ENCODE peak calls at places on chromosomes 4 and X, in nine cellular contexts. One of them, this sample, is unnamed.

GRCh38 chr4:136805582-136805981 is 726.7 kb downstream of the PCDH18 start:
- DNase-seq in HCT116: no peak
- DNase-seq in esophagus muscularis mucosa: no peak
- DNase-seq in HepG2: no peak
- DNase-seq in GM23338: no peak
- DNase-seq in transverse colon: no peak
- DNase-seq in stomach: no peak
- DNase-seq in HL-60: no peak
- DNase-seq in K562: no peak
- DNase-seq in this sample: no peak

GRCh38 chr4:185318679-185319078 is 77.0 kb downstream of the LRP2BP start:
- DNase-seq in HCT116: no peak
- DNase-seq in esophagus muscularis mucosa: no peak
- DNase-seq in HepG2: peak
- DNase-seq in GM23338: peak
- DNase-seq in transverse colon: no peak
- DNase-seq in stomach: no peak
- DNase-seq in HL-60: no peak
- DNase-seq in K562: peak
- DNase-seq in this sample: no peak

GRCh38 chr4:185167205-185167604 is 24.1 kb downstream of the SLC25A4 start:
- DNase-seq in HCT116: no peak
- DNase-seq in esophagus muscularis mucosa: no peak
- DNase-seq in HepG2: no peak
- DNase-seq in GM23338: no peak
- DNase-seq in transverse colon: no peak
- DNase-seq in stomach: no peak
- DNase-seq in HL-60: no peak
- DNase-seq in K562: no peak
- DNase-seq in this sample: no peak

GRCh38 chr4:26067035-26067434 is 153.0 kb downstream of the SMIM20 start:
- DNase-seq in HCT116: no peak
- DNase-seq in esophagus muscularis mucosa: no peak
- DNase-seq in HepG2: no peak
- DNase-seq in GM23338: no peak
- DNase-seq in transverse colon: no peak
- DNase-seq in stomach: no peak
- DNase-seq in HL-60: no peak
- DNase-seq in K562: no peak
- DNase-seq in this sample: no peak

GRCh38 chr4:78551420-78552351 is at the start of gene ANXA3:
- DNase-seq in HCT116: no peak
- DNase-seq in esophagus muscularis mucosa: no peak
- DNase-seq in HepG2: no peak
- DNase-seq in GM23338: peak
- DNase-seq in transverse colon: peak
- DNase-seq in stomach: peak
- DNase-seq in HL-60: peak
- DNase-seq in K562: peak
- DNase-seq in this sample: no peak

GRCh38 chr4:53885668-53886067 is 178.7 kb downstream of the CHIC2 start:
- DNase-seq in HCT116: no peak
- DNase-seq in esophagus muscularis mucosa: peak
- DNase-seq in HepG2: no peak
- DNase-seq in GM23338: no peak
- DNase-seq in transverse colon: no peak
- DNase-seq in stomach: no peak
- DNase-seq in HL-60: no peak
- DNase-seq in K562: no peak
- DNase-seq in this sample: no peak

GRCh38 chr4:99826016-99826415 is 9.4 kb downstream of the DAPP1 start:
- DNase-seq in HCT116: no peak
- DNase-seq in esophagus muscularis mucosa: no peak
- DNase-seq in HepG2: no peak
- DNase-seq in GM23338: no peak
- DNase-seq in transverse colon: no peak
- DNase-seq in stomach: no peak
- DNase-seq in HL-60: no peak
- DNase-seq in K562: no peak
- DNase-seq in this sample: no peak

GRCh38 chr4:180057891-180058643 is 2185.1 kb upstream of the TENM3 start:
- DNase-seq in HCT116: no peak
- DNase-seq in esophagus muscularis mucosa: no peak
- DNase-seq in HepG2: no peak
- DNase-seq in GM23338: peak
- DNase-seq in transverse colon: peak
- DNase-seq in stomach: no peak
- DNase-seq in HL-60: peak
- DNase-seq in K562: no peak
- DNase-seq in this sample: no peak

GRCh38 chr4:95694411-95694810 is 145.5 kb upstream of the PDHA2 start:
- DNase-seq in HCT116: no peak
- DNase-seq in esophagus muscularis mucosa: no peak
- DNase-seq in HepG2: no peak
- DNase-seq in GM23338: no peak
- DNase-seq in transverse colon: no peak
- DNase-seq in stomach: no peak
- DNase-seq in HL-60: no peak
- DNase-seq in K562: no peak
- DNase-seq in this sample: no peak

GRCh38 chr4:6657242-6658203 is 17.0 kb downstream of the MRFAP1 start:
- DNase-seq in HCT116: no peak
- DNase-seq in esophagus muscularis mucosa: no peak
- DNase-seq in HepG2: no peak
- DNase-seq in GM23338: no peak
- DNase-seq in transverse colon: no peak
- DNase-seq in stomach: no peak
- DNase-seq in HL-60: no peak
- DNase-seq in K562: no peak
- DNase-seq in this sample: no peak

GRCh38 chr4:87530868-87531267 is 1.7 kb upstream of the SPARCL1 start:
- DNase-seq in HCT116: no peak
- DNase-seq in esophagus muscularis mucosa: peak
- DNase-seq in HepG2: no peak
- DNase-seq in GM23338: peak
- DNase-seq in transverse colon: peak
- DNase-seq in stomach: peak
- DNase-seq in HL-60: no peak
- DNase-seq in K562: no peak
- DNase-seq in this sample: peak

GRCh38 chr4:76987685-76988084 is 38.1 kb downstream of the SEPTIN11 start:
- DNase-seq in HCT116: no peak
- DNase-seq in esophagus muscularis mucosa: no peak
- DNase-seq in HepG2: no peak
- DNase-seq in GM23338: no peak
- DNase-seq in transverse colon: no peak
- DNase-seq in stomach: no peak
- DNase-seq in HL-60: no peak
- DNase-seq in K562: no peak
- DNase-seq in this sample: no peak

GRCh38 chrX:14501312-14501711 is 28.0 kb upstream of the GLRA2 start:
- DNase-seq in HCT116: no peak
- DNase-seq in esophagus muscularis mucosa: no peak
- DNase-seq in HepG2: no peak
- DNase-seq in GM23338: no peak
- DNase-seq in transverse colon: no peak
- DNase-seq in stomach: peak
- DNase-seq in HL-60: no peak
- DNase-seq in K562: no peak
- DNase-seq in this sample: peak

GRCh38 chrX:1249101-1249887 is 19.3 kb upstream of the CSF2RA start:
- DNase-seq in HCT116: no peak
- DNase-seq in esophagus muscularis mucosa: no peak
- DNase-seq in HepG2: peak
- DNase-seq in GM23338: peak
- DNase-seq in transverse colon: peak
- DNase-seq in stomach: peak
- DNase-seq in HL-60: peak
- DNase-seq in K562: no peak
- DNase-seq in this sample: peak

GRCh38 chr4:133152801-133153526 is 3.9 kb downstream of the PCDH10 start:
- DNase-seq in HCT116: no peak
- DNase-seq in esophagus muscularis mucosa: no peak
- DNase-seq in HepG2: no peak
- DNase-seq in GM23338: peak
- DNase-seq in transverse colon: no peak
- DNase-seq in stomach: no peak
- DNase-seq in HL-60: no peak
- DNase-seq in K562: no peak
- DNase-seq in this sample: no peak

GRCh38 chr4:30792616-30793015 is 72.4 kb downstream of the PCDH7 start:
- DNase-seq in HCT116: no peak
- DNase-seq in esophagus muscularis mucosa: no peak
- DNase-seq in HepG2: no peak
- DNase-seq in GM23338: no peak
- DNase-seq in transverse colon: no peak
- DNase-seq in stomach: no peak
- DNase-seq in HL-60: no peak
- DNase-seq in K562: no peak
- DNase-seq in this sample: no peak

GRCh38 chr4:71729856-71730255 is 54.0 kb downstream of the GC start:
- DNase-seq in HCT116: no peak
- DNase-seq in esophagus muscularis mucosa: no peak
- DNase-seq in HepG2: no peak
- DNase-seq in GM23338: no peak
- DNase-seq in transverse colon: no peak
- DNase-seq in stomach: no peak
- DNase-seq in HL-60: no peak
- DNase-seq in K562: no peak
- DNase-seq in this sample: no peak

GRCh38 chr4:85570388-85570787 is 95.4 kb downstream of the ARHGAP24 start:
- DNase-seq in HCT116: no peak
- DNase-seq in esophagus muscularis mucosa: no peak
- DNase-seq in HepG2: no peak
- DNase-seq in GM23338: no peak
- DNase-seq in transverse colon: no peak
- DNase-seq in stomach: no peak
- DNase-seq in HL-60: no peak
- DNase-seq in K562: no peak
- DNase-seq in this sample: no peak

GRCh38 chrX:149569770-149570169 is 17.5 kb downstream of the MAGEA9B start:
- DNase-seq in HCT116: no peak
- DNase-seq in esophagus muscularis mucosa: no peak
- DNase-seq in HepG2: no peak
- DNase-seq in GM23338: no peak
- DNase-seq in transverse colon: no peak
- DNase-seq in stomach: no peak
- DNase-seq in HL-60: no peak
- DNase-seq in K562: no peak
- DNase-seq in this sample: no peak

GRCh38 chrX:110987292-110987691 is 108.7 kb upstream of the PAK3 start:
- DNase-seq in HCT116: no peak
- DNase-seq in esophagus muscularis mucosa: no peak
- DNase-seq in HepG2: no peak
- DNase-seq in GM23338: peak
- DNase-seq in transverse colon: no peak
- DNase-seq in stomach: no peak
- DNase-seq in HL-60: peak
- DNase-seq in K562: no peak
- DNase-seq in this sample: no peak

GRCh38 chrX:24890677-24891076 is 125.1 kb downstream of the ARX start:
- DNase-seq in HCT116: no peak
- DNase-seq in esophagus muscularis mucosa: no peak
- DNase-seq in HepG2: peak
- DNase-seq in GM23338: no peak
- DNase-seq in transverse colon: no peak
- DNase-seq in stomach: no peak
- DNase-seq in HL-60: no peak
- DNase-seq in K562: no peak
- DNase-seq in this sample: no peak
- H3K27ac ChIP-seq in HCT116: no peak
- H3K27ac ChIP-seq in esophagus muscularis mucosa: no peak
- H3K27ac ChIP-seq in HepG2: no peak
- H3K27ac ChIP-seq in GM23338: no peak
- H3K27ac ChIP-seq in transverse colon: no peak
- H3K27ac ChIP-seq in stomach: no peak
- H3K27ac ChIP-seq in HL-60: no peak
- H3K27ac ChIP-seq in K562: no peak
- H3K27ac ChIP-seq in this sample: no peak

DNA sequence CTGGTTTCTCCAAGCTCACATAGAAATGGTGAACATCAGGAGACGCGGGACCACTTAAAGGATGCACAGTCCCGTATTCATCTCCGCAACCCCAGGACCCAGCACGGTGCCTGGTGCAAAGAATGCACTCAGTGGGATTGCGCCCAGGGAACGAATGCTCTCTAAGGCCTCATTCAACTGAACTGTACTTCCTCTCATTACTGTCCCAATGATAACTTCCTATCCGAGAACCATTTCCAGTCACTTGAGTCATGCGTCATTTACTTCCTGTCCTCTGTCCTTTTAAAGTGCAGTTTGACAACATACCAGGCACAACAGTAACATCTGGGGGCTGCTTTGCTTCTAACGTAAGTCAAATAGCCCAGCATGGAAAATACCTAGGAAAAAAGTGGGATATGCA is 75.7 kb downstream of the RBM47 start:
- DNase-seq in HCT116: no peak
- DNase-seq in esophagus muscularis mucosa: no peak
- DNase-seq in HepG2: no peak
- DNase-seq in GM23338: no peak
- DNase-seq in transverse colon: no peak
- DNase-seq in stomach: no peak
- DNase-seq in HL-60: peak
- DNase-seq in K562: no peak
- DNase-seq in this sample: no peak
- TF ChIP-seq POLR2AphosphoS5 in HCT116: no peak
- TF ChIP-seq POLR2AphosphoS5 in esophagus muscularis mucosa: peak
- TF ChIP-seq POLR2AphosphoS5 in HepG2: no peak
- TF ChIP-seq POLR2AphosphoS5 in GM23338: no peak
- TF ChIP-seq POLR2AphosphoS5 in transverse colon: peak
- TF ChIP-seq POLR2AphosphoS5 in stomach: no peak
- TF ChIP-seq POLR2AphosphoS5 in HL-60: peak
- TF ChIP-seq POLR2AphosphoS5 in K562: no peak
- TF ChIP-seq POLR2AphosphoS5 in this sample: peak

DNA sequence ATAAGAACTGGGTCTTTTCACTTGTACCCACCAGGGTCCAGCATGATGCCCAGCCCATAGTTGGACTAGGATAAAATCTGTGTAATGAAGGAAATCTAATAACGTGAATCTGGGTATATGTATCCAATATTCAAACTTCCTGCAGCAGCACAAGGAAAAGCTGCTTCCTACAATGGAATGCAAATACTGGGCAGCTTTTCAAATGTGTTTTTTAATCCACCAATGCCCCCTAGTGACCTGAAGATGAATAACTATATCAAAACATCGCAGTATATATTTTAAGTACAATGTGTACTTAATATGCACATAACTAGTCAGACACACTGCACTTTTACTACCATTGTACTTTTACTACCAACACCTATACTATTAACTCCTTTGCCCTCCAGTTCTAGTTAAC is 5.3 kb downstream of the APOO start:
- DNase-seq in HCT116: no peak
- DNase-seq in esophagus muscularis mucosa: no peak
- DNase-seq in HepG2: peak
- DNase-seq in GM23338: peak
- DNase-seq in transverse colon: no peak
- DNase-seq in stomach: no peak
- DNase-seq in HL-60: peak
- DNase-seq in K562: peak
- DNase-seq in this sample: no peak
- H3K27ac ChIP-seq in HCT116: peak
- H3K27ac ChIP-seq in esophagus muscularis mucosa: peak
- H3K27ac ChIP-seq in HepG2: no peak
- H3K27ac ChIP-seq in GM23338: peak
- H3K27ac ChIP-seq in transverse colon: peak
- H3K27ac ChIP-seq in stomach: peak
- H3K27ac ChIP-seq in HL-60: no peak
- H3K27ac ChIP-seq in K562: no peak
- H3K27ac ChIP-seq in this sample: peak

GRCh38 chrX:136176399-136176825 is 29.1 kb downstream of the FHL1 start:
- DNase-seq in HCT116: no peak
- DNase-seq in esophagus muscularis mucosa: no peak
- DNase-seq in HepG2: no peak
- DNase-seq in GM23338: no peak
- DNase-seq in transverse colon: no peak
- DNase-seq in stomach: no peak
- DNase-seq in HL-60: no peak
- DNase-seq in K562: no peak
- DNase-seq in this sample: peak
- TF ChIP-seq POLR2AphosphoS5 in HCT116: no peak
- TF ChIP-seq POLR2AphosphoS5 in esophagus muscularis mucosa: peak
- TF ChIP-seq POLR2AphosphoS5 in HepG2: no peak
- TF ChIP-seq POLR2AphosphoS5 in GM23338: no peak
- TF ChIP-seq POLR2AphosphoS5 in transverse colon: peak
- TF ChIP-seq POLR2AphosphoS5 in stomach: peak
- TF ChIP-seq POLR2AphosphoS5 in HL-60: no peak
- TF ChIP-seq POLR2AphosphoS5 in K562: no peak
- TF ChIP-seq POLR2AphosphoS5 in this sample: peak

This sample was measured in sigmoid colon.